ENCODE peak calls at places on chromosome 13, in eight cellular contexts. D is activated T-cell treated with anti-CD3 and anti-CD28 coated beads for 1 hour; F is NCI-H2029; S is endodermal cell; C is activated naive CD8-positive, alpha-beta T cell treated with anti-CD3 and anti-CD28 coated beads for 36 hours; Z is AG08395; T is GOT3; H is left cardiac atrium. B is an unnamed sample.

GRCh38 chr13:23418776-23419683 is 14.5 kb downstream of the SACS start:
- DNase-seq in T (no peak), Z (no peak), C (no peak), D (no peak), H (no peak), S (no peak), F (no peak), B (no peak)

GRCh38 chr13:95627590-95627989 is 16.9 kb downstream of the DZIP1 start:
- DNase-seq in S (no peak), D (no peak), C (no peak), T (no peak), Z (peak), H (no peak), F (no peak), B (no peak)

GRCh38 chr13:86684402-86684801 is 885.2 kb upstream of the SLITRK6 start:
- DNase-seq in F (no peak), C (no peak), D (no peak), Z (no peak), T (no peak), S (no peak), H (no peak), B (no peak)

GRCh38 chr13:26628706-26629105 is 71.2 kb downstream of the WASF3 start:
- DNase-seq in S (peak), Z (peak), D (no peak), H (no peak), F (no peak), C (no peak), T (no peak), B (no peak)

GRCh38 chr13:100130092-100130491 is 41.2 kb downstream of the PCCA start:
- DNase-seq in H (no peak), T (no peak), S (peak), C (no peak), D (no peak), F (no peak), Z (peak), B (no peak)

GRCh38 chr13:78022164-78022877 is 103.7 kb upstream of the EDNRB start:
- DNase-seq in H (peak), D (peak), S (no peak), C (peak), T (no peak), F (no peak), Z (peak), B (peak)

GRCh38 chr13:84263354-84264069 is 381.2 kb upstream of the SLITRK1 start:
- DNase-seq in C (no peak), F (no peak), H (no peak), T (no peak), Z (no peak), S (peak), D (no peak), B (no peak)

GRCh38 chr13:23584275-23584674 is 14.1 kb downstream of the TNFRSF19 start:
- DNase-seq in C (no peak), D (no peak), F (no peak), S (no peak), H (no peak), T (no peak), Z (no peak), B (no peak)

GRCh38 chr13:41568990-41569387 is 111.6 kb downstream of the RGCC start:
- DNase-seq in Z (peak), D (no peak), T (no peak), F (no peak), S (no peak), H (no peak), C (no peak), B (no peak)

B was measured in ascending aorta.